ENCODE peak calls at places on chromosome 1, in four cellular contexts. L, Z, J and U are unnamed samples.

GRCh38 chr1:187622545-187622944 is 793.8 kb downstream of the PLA2G4A start:
- DNase-seq in Z (no peak), J (no peak), L (no peak), U (no peak)

GRCh38 chr1:96464991-96465875 is 256.4 kb upstream of the PTBP2 start:
- DNase-seq in J (no peak), L (no peak), Z (no peak), U (no peak)

GRCh38 chr1:87137342-87137739 is 191.3 kb upstream of the LMO4 start:
- DNase-seq in L (no peak), Z (no peak), J (no peak), U (no peak)

GRCh38 chr1:9280015-9280860 is 12.5 kb upstream of the SPSB1 start:
- DNase-seq in L (peak), Z (peak), J (peak), U (no peak)

GRCh38 chr1:75908717-75909152 is 23.5 kb downstream of the ASB17 start:
- DNase-seq in J (no peak), Z (no peak), L (no peak), U (peak)

GRCh38 chr1:64042331-64043100 is 160.9 kb upstream of the UBE2U start:
- DNase-seq in L (peak), J (peak), Z (no peak), U (no peak)

GRCh38 chr1:21077085-21077484 is 99.6 kb downstream of the EIF4G3 start:
- DNase-seq in L (no peak), J (no peak), Z (no peak), U (no peak)

GRCh38 chr1:198678301-198678836 is 39.5 kb downstream of the PTPRC start:
- DNase-seq in J (no peak), L (no peak), Z (peak), U (no peak)

GRCh38 chr1:198147216-198147615 is 9.6 kb upstream of the NEK7 start:
- DNase-seq in Z (no peak), L (no peak), J (no peak), U (no peak)

GRCh38 chr1:201302168-201302896 is 19.0 kb downstream of the PKP1 start:
- DNase-seq in J (no peak), L (no peak), Z (no peak), U (no peak)

GRCh38 chr1:51955797-51956527 is 34.5 kb downstream of the RAB3B start:
- DNase-seq in J (no peak), L (no peak), Z (no peak), U (peak)

GRCh38 chr1:179828554-179829110 is 49.0 kb downstream of the TOR1AIP2 start:
- DNase-seq in J (no peak), Z (no peak), L (no peak), U (no peak)

GRCh38 chr1:224731633-224732032 is 115.5 kb downstream of the CNIH3 start:
- DNase-seq in J (no peak), Z (no peak), L (no peak), U (no peak)

GRCh38 chr1:244672961-244673695 is 20.2 kb downstream of the DESI2 start:
- DNase-seq in J (no peak), L (peak), Z (no peak), U (no peak)

GRCh38 chr1:33036051-33036525 is 595 bp downstream of the AK2 start:
- DNase-seq in L (no peak), Z (peak), J (no peak), U (peak)

GRCh38 chr1:3021233-3021671 is at the start of gene ACTRT2:
- DNase-seq in J (peak), Z (no peak), L (no peak), U (no peak)

GRCh38 chr1:211653329-211653728 is 22.1 kb downstream of the NEK2 start:
- DNase-seq in Z (no peak), J (no peak), L (no peak), U (no peak)

GRCh38 chr1:153612755-153613331 is at the start of gene S100A16:
- DNase-seq in Z (no peak), L (no peak), J (peak), U (no peak)

GRCh38 chr1:247824023-247824422 is at the start of gene OR14A16:
- DNase-seq in J (no peak), L (no peak), Z (no peak), U (no peak)

GRCh38 chr1:170239445-170239844 is 93.7 kb downstream of the NTMT2 start:
- DNase-seq in L (no peak), Z (no peak), J (no peak), U (no peak)

GRCh38 chr1:153490272-153491051 is 30.0 kb upstream of the S100A7 start:
- DNase-seq in Z (no peak), J (peak), L (peak), U (peak)

GRCh38 chr1:32666866-32667566 is 16.0 kb downstream of the RBBP4 start:
- DNase-seq in J (no peak), Z (no peak), L (no peak), U (no peak)

GRCh38 chr1:7967206-7967605 is 5.7 kb downstream of the PARK7 start:
- DNase-seq in Z (no peak), J (no peak), L (no peak), U (no peak)

GRCh38 chr1:226995064-226995965 is 55.2 kb downstream of the COQ8A start:
- DNase-seq in Z (no peak), L (no peak), J (no peak), U (no peak)

GRCh38 chr1:229714964-229715603 is 89.0 kb downstream of the URB2 start:
- DNase-seq in L (no peak), Z (peak), J (no peak), U (no peak)

GRCh38 chr1:2587071-2587859 is 688 bp downstream of the PRXL2B start:
- DNase-seq in L (no peak), J (no peak), Z (peak), U (no peak)

GRCh38 chr1:110554871-110555801 is 36.2 kb upstream of the KCNA10 start:
- DNase-seq in J (no peak), Z (peak), L (no peak), U (no peak)

GRCh38 chr1:173570370-173571030 is 32.4 kb downstream of the SLC9C2 start:
- DNase-seq in L (no peak), Z (peak), J (no peak), U (no peak)

GRCh38 chr1:27990920-27991537 is 31.3 kb downstream of the XKR8 start:
- DNase-seq in Z (no peak), J (no peak), L (no peak), U (no peak)

GRCh38 chr1:92211166-92211565 is 6.5 kb upstream of the C1orf146 start:
- DNase-seq in Z (no peak), L (no peak), J (no peak), U (no peak)

GRCh38 chr1:29453502-29454240 is 217.3 kb downstream of the PTPRU start:
- DNase-seq in Z (peak), J (no peak), L (peak), U (peak)

GRCh38 chr1:43450251-43451070 is 3.3 kb downstream of the HYI start:
- DNase-seq in Z (no peak), L (no peak), J (peak), U (no peak)

GRCh38 chr1:212283741-212284140 is 1.5 kb upstream of the PPP2R5A start:
- DNase-seq in J (no peak), L (no peak), Z (no peak), U (no peak)

GRCh38 chr1:51948491-51948915 is 42.0 kb downstream of the RAB3B start:
- DNase-seq in Z (no peak), J (no peak), L (no peak), U (no peak)